ENCODE peak calls at places on chromosomes 12 and 14, in five cellular contexts. Q is A549, Y is fibroblast of lung, T is cardiac muscle cell, H is transverse colon. A is an unnamed sample.
A peak's percentile ranks its signal among the peaks of the same experiment; 100 is the strongest.

GRCh38 chr12:106091421-106091820 is 47.3 kb downstream of the NUAK1 start:
- DNase-seq in H (no peak), T (no peak), Q (no peak), Y (peak; percentile 69), A (no peak)

GRCh38 chr14:45251912-45252311 is 1.1 kb downstream of the MIS18BP1 start:
- DNase-seq in T (peak; percentile 32), H (no peak), Q (peak; percentile 27), Y (peak; percentile 13), A (no peak)

GRCh38 chr12:121709478-121709890 is 3.1 kb upstream of the TMEM120B start:
- DNase-seq in H (no peak), Q (peak; percentile 79), Y (peak; percentile 93), T (peak; percentile 27), A (peak; percentile 11)

GRCh38 chr14:24238123-24238522 is 4.3 kb downstream of the TINF2 start:
- DNase-seq in T (no peak), Y (no peak), H (no peak), Q (no peak), A (no peak)

GRCh38 chr14:95507701-95508103 is 8.7 kb downstream of the SYNE3 start:
- DNase-seq in T (peak; percentile 74), Q (no peak), H (no peak), Y (peak; percentile 87), A (no peak)

GRCh38 chr12:103373088-103373523 is 122.7 kb downstream of the C12orf42 start:
- DNase-seq in H (no peak), Y (no peak), Q (no peak), T (no peak), A (peak; percentile 12)

GRCh38 chr14:29352681-29353080 is 575.0 kb downstream of the PRKD1 start:
- DNase-seq in H (no peak), Q (no peak), Y (no peak), T (peak; percentile 20), A (no peak)

GRCh38 chr14:53861781-53862180 is 94.8 kb downstream of the BMP4 start:
- DNase-seq in H (no peak), Q (no peak), T (no peak), Y (peak; percentile 58), A (no peak)

GRCh38 chr14:85579957-85580356 is 50.0 kb downstream of the FLRT2 start:
- DNase-seq in H (no peak), T (no peak), Q (no peak), Y (peak; percentile 58), A (no peak)

GRCh38 chr14:38469156-38469555 is 213.3 kb upstream of the CLEC14A start:
- DNase-seq in H (no peak), Q (no peak), T (peak; percentile 58), Y (no peak), A (no peak)

GRCh38 chr14:25411933-25412757 is 362.2 kb upstream of the STXBP6 start:
- DNase-seq in Q (peak; percentile 5), H (no peak), T (peak; percentile 5), Y (no peak), A (no peak)
- TF ChIP-seq CTCF in Q (peak; percentile 31), H (peak; percentile 18), T (no peak), Y (no peak), A (no peak)

GRCh38 chr12:112905451-112906089 is 1.2 kb upstream of the OAS1 start:
- DNase-seq in T (no peak), Y (no peak), Q (no peak), H (no peak), A (no peak)

GRCh38 chr12:112901271-112901670 is 5.5 kb upstream of the OAS1 start:
- DNase-seq in Q (no peak), H (peak; percentile 79), Y (no peak), T (no peak), A (no peak)

GRCh38 chr12:112906712-112907414 is at the start of gene OAS1:
- DNase-seq in Q (peak; percentile 79), H (peak; percentile 68), Y (peak; percentile 14), T (peak; percentile 78), A (peak; percentile 23)

GRCh38 chr12:112907415-112908157 is 824 bp downstream of the OAS1 start:
- DNase-seq in Q (no peak), H (peak; percentile 27), T (no peak), Y (no peak), A (no peak)

DNA sequence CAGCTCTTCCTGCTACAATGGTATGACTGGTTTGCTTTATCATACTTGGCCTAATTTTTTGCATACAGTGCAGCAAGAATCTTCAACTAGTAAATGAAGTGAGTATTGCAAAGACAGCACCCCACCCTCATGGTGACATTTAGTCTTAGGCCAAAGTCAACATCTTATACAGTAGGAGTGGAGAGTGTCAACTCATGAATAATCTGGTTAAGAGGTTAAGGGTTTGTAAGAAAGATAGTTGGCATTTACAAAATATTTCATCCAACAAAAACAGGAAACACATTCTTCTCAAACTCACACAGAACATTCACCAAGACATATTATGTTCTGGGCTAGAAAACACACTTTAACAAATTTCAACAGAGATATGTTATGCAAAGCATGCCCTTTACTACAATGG is 2.2 kb upstream of the OAS1 start:
- DNase-seq in Q (peak; percentile 81), H (no peak), Y (peak; percentile 53), T (peak; percentile 69), A (no peak)
- H3K4me1 ChIP-seq in Q (peaks cover 61% of the 10 kb centered on the region), H (peaks cover 19% of the 10 kb centered on the region), Y (no peaks in the 10 kb centered on the region), T (peaks cover 4% of the 10 kb centered on the region), A (peaks cover 20% of the 10 kb centered on the region)

GRCh38 chr14:77155083-77155482 is 13.5 kb upstream of the ZDHHC22 start:
- DNase-seq in Q (no peak), H (no peak), T (no peak), Y (no peak), A (no peak)

GRCh38 chr14:77151245-77151644 is 9.7 kb upstream of the ZDHHC22 start:
- DNase-seq in T (peak; percentile 33), Y (no peak), Q (peak; percentile 25), H (no peak), A (no peak)

GRCh38 chr14:77154421-77154820 is 12.8 kb upstream of the ZDHHC22 start:
- DNase-seq in H (no peak), Y (no peak), T (no peak), Q (no peak), A (no peak)

GRCh38 chr14:77153802-77154201 is 12.2 kb upstream of the ZDHHC22 start:
- DNase-seq in T (no peak), Q (no peak), H (no peak), Y (no peak), A (no peak)

GRCh38 chr14:77151918-77152588 is 10.5 kb upstream of the ZDHHC22 start:
- DNase-seq in H (no peak), Y (peak; percentile 22), T (peak; percentile 52), Q (peak; percentile 42), A (no peak)
- TF ChIP-seq CTCF in H (peak; percentile 28), Y (no peak), T (no peak), Q (peak; percentile 68), A (no peak)

DNA sequence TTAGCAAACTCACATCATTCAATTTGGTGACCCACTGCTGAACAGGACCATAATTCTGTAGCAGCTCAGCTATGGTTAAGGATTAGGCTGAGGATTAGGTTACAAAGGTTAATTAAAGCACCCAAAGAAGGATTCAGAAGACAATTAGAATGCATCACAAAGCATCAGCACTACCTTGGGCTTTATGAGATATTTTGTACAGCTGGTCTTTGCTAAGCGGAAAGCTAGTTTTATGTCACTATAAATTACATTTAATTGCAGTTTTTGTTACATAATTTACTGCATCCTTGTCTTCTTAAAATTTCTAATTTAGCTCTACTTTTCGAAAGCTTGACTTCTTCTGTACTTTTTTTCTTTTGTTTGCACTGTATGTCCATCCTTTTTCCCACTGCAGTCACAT is 711.5 kb downstream of the RPS29 start:
- DNase-seq in T (no peak), H (no peak), Y (no peak), Q (no peak), A (no peak)
- H3K4me1 ChIP-seq in T (no peaks in the 10 kb centered on the region), H (no peaks in the 10 kb centered on the region), Y (no peaks in the 10 kb centered on the region), Q (no peaks in the 10 kb centered on the region), A (no peaks in the 10 kb centered on the region)

DNA sequence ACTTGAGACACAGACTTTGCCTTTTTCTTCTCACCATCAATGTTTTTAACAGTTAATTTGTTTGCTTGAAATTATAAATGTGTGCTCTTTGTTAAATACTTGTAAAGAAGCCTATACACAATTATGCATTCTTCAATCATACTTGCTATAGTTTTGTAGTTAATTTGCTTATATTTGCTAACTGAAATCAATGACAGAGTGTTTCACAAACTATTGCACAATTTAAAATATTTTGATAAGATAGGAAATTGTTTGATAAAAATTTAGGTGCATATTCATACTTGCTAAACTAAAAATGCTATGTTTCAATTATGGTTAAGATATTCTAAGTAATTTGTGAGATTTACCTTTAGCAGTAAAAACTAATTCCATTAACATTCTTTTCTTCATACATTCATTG is 13.7 kb upstream of the OR4K5 start:
- DNase-seq in Y (no peak), T (no peak), Q (no peak), H (no peak), A (no peak)
- TF ChIP-seq CTCF in Y (no peak), T (no peak), Q (no peak), H (no peak), A (no peak)

GRCh38 chr12:131827961-131828534 is at the start of gene MMP17:
- DNase-seq in Y (peak; percentile 62), T (peak; percentile 72), H (peak; percentile 33), Q (peak; percentile 75), A (peak; percentile 68)

GRCh38 chr12:131830335-131831020 is 2.3 kb downstream of the MMP17 start:
- DNase-seq in Y (peak; percentile 81), T (peak; percentile 93), H (peak; percentile 62), Q (peak; percentile 86), A (peak; percentile 71)

GRCh38 chr12:131829351-131829794 is 1.2 kb downstream of the MMP17 start:
- DNase-seq in Y (peak; percentile 18), T (peak; percentile 29), Q (peak; percentile 69), H (no peak), A (no peak)

GRCh38 chr12:131829795-131830334 is 1.7 kb downstream of the MMP17 start:
- DNase-seq in H (no peak), Y (no peak), T (no peak), Q (no peak), A (no peak)

GRCh38 chr12:131828671-131829350 is 618 bp downstream of the MMP17 start:
- DNase-seq in Y (no peak), H (no peak), Q (peak; percentile 70), T (peak; percentile 27), A (no peak)
- H3K4me1 ChIP-seq in Y (no peaks in the 10 kb centered on the region), H (peaks cover 11% of the 10 kb centered on the region), Q (peaks cover 17% of the 10 kb centered on the region), T (no peaks in the 10 kb centered on the region), A (peaks cover 45% of the 10 kb centered on the region)

GRCh38 chr12:69929125-69929524 is 104.1 kb downstream of the MYRFL start:
- DNase-seq in H (no peak), Q (no peak), Y (peak; percentile 55), T (peak; percentile 48), A (no peak)

GRCh38 chr12:69927145-69927544 is 102.1 kb downstream of the MYRFL start:
- DNase-seq in H (no peak), Q (no peak), Y (no peak), T (no peak), A (no peak)

GRCh38 chr12:69922999-69923398 is 98.0 kb downstream of the MYRFL start:
- DNase-seq in T (no peak), H (no peak), Q (no peak), Y (no peak), A (no peak)

GRCh38 chr12:69929531-69929930 is 104.5 kb downstream of the MYRFL start:
- DNase-seq in Q (no peak), T (peak; percentile 62), H (no peak), Y (peak; percentile 67), A (no peak)

GRCh38 chr12:69925291-69925690 is 100.3 kb downstream of the MYRFL start:
- DNase-seq in Q (no peak), T (no peak), Y (no peak), H (no peak), A (no peak)
- TF ChIP-seq CTCF in Q (no peak), T (no peak), Y (no peak), H (no peak), A (no peak)

GRCh38 chr12:26724309-26724702 is 108.7 kb downstream of the ITPR2 start:
- DNase-seq in H (no peak), Y (no peak), Q (no peak), T (no peak), A (no peak)
- H3K4me1 ChIP-seq in H (no peaks in the 10 kb centered on the region), Y (peaks cover 6% of the 10 kb centered on the region), Q (peaks cover 6% of the 10 kb centered on the region), T (peaks cover 13% of the 10 kb centered on the region), A (peaks cover 23% of the 10 kb centered on the region)